ENCODE peak calls at places on chromosome 12, in six cellular contexts. I is AG10803; C is suprapubic skin; J is cerebellum; D is hypothalamus; Z is activated CD8-positive, alpha-beta T cell treated with anti-CD3 and anti-CD28 coated beads, Interleukin-2, amount 10 ng/mL, durations not matched to agents 7 days and 5 days. N is an unnamed sample.

GRCh38 chr12:79776111-79776510 is 85.3 kb upstream of the PAWR start:
- DNase-seq in Z (no peak), C (no peak), D (no peak), I (peak), J (no peak), N (no peak)

GRCh38 chr12:122955151-122955550 is 11.1 kb downstream of the ABCB9 start:
- DNase-seq in J (no peak), Z (no peak), C (no peak), D (no peak), I (no peak), N (no peak)

GRCh38 chr12:12883369-12884001 is 7.9 kb upstream of the GPRC5A start:
- DNase-seq in C (no peak), D (no peak), J (no peak), I (no peak), Z (no peak), N (no peak)

GRCh38 chr12:115660211-115660805 is 617.2 kb downstream of the MED13L start:
- DNase-seq in D (no peak), J (no peak), C (no peak), I (peak), Z (no peak), N (no peak)

GRCh38 chr12:108861878-108862587 is 4.7 kb upstream of the SSH1 start:
- DNase-seq in D (no peak), C (no peak), I (no peak), Z (no peak), J (no peak), N (no peak)

GRCh38 chr12:9634177-9634803 is 26.6 kb upstream of the KLRB1 start:
- DNase-seq in I (peak), D (peak), Z (peak), C (no peak), J (no peak), N (peak)

GRCh38 chr12:27984275-27984674 is 11.7 kb upstream of the PTHLH start:
- DNase-seq in D (no peak), Z (no peak), J (no peak), I (peak), C (no peak), N (no peak)

GRCh38 chr12:26648584-26648983 is 184.4 kb downstream of the ITPR2 start:
- DNase-seq in Z (no peak), C (no peak), J (no peak), I (peak), D (no peak), N (no peak)

GRCh38 chr12:79658221-79658620 is 32.5 kb downstream of the PAWR start:
- DNase-seq in I (peak), J (no peak), D (no peak), Z (no peak), C (no peak), N (no peak)

GRCh38 chr12:5507536-5507935 is 75.6 kb downstream of the NTF3 start:
- DNase-seq in J (no peak), D (no peak), Z (no peak), I (no peak), C (no peak), N (no peak)

GRCh38 chr12:12559699-12560296 is 2.9 kb downstream of the DUSP16 start:
- DNase-seq in Z (no peak), I (no peak), C (no peak), D (no peak), J (no peak), N (no peak)

GRCh38 chr12:5123921-5124320 is 80.2 kb downstream of the KCNA5 start:
- DNase-seq in C (no peak), D (no peak), I (peak), Z (no peak), J (no peak), N (no peak)

GRCh38 chr12:95396849-95397498 is 77.0 kb upstream of the METAP2 start:
- DNase-seq in C (no peak), J (no peak), Z (no peak), D (no peak), I (peak), N (no peak)

GRCh38 chr12:42094277-42094676 is 50.4 kb downstream of the GXYLT1 start:
- DNase-seq in I (peak), C (no peak), Z (peak), D (no peak), J (no peak), N (no peak)

GRCh38 chr12:49588761-49589516 is 16.5 kb downstream of the FAM186B start:
- DNase-seq in J (no peak), C (no peak), D (no peak), I (no peak), Z (no peak), N (no peak)

GRCh38 chr12:55664826-55665225 is 28.1 kb downstream of the OR10P1 start:
- DNase-seq in I (no peak), Z (no peak), D (no peak), C (no peak), J (no peak), N (no peak)

GRCh38 chr12:45688188-45688587 is 41.3 kb upstream of the ARID2 start:
- DNase-seq in D (no peak), C (no peak), I (no peak), Z (no peak), J (no peak), N (no peak)

GRCh38 chr12:47286676-47287075 is 206.9 kb upstream of the AMIGO2 start:
- DNase-seq in Z (no peak), I (no peak), J (no peak), D (no peak), C (no peak), N (no peak)

GRCh38 chr12:43180242-43180641 is 371.8 kb downstream of the ADAMTS20 start:
- DNase-seq in Z (no peak), J (no peak), D (no peak), C (no peak), I (no peak), N (no peak)

GRCh38 chr12:122982494-122982850 is 2.0 kb downstream of the ARL6IP4 start:
- DNase-seq in D (no peak), Z (no peak), C (no peak), J (no peak), I (no peak), N (no peak)

N was measured in cerebellar cortex.